ENCODE peak calls at places on chromosomes 13 and 19, in seven cellular contexts. R, Z, T, I, C, Q and W are unnamed samples.

GRCh38 chr13:40668335-40668734 is 1.9 kb upstream of the FOXO1 start:
- DNase-seq in R (peak), Z (peak), T (peak), I (no peak), C (no peak), Q (no peak), W (no peak)

GRCh38 chr19:18543814-18544475 is 572 bp upstream of the FKBP8 start:
- DNase-seq in R (peak), Z (peak), T (peak), I (peak), C (no peak), Q (peak), W (peak)

GRCh38 chr19:9848761-9849160 is 13.6 kb downstream of the PIN1 start:
- DNase-seq in R (no peak), Z (no peak), T (no peak), I (no peak), C (no peak), Q (no peak), W (no peak)

GRCh38 chr13:97851269-97851668 is 102.2 kb upstream of the IPO5 start:
- DNase-seq in R (no peak), Z (peak), T (peak), I (no peak), C (no peak), Q (no peak), W (no peak)

GRCh38 chr19:43634877-43635560 is 4.6 kb downstream of the CADM4 start:
- DNase-seq in R (peak), Z (peak), T (no peak), I (no peak), C (no peak), Q (no peak), W (peak)

GRCh38 chr19:19662866-19663291 is 597 bp downstream of the ATP13A1 start:
- DNase-seq in R (no peak), Z (peak), T (peak), I (peak), C (no peak), Q (no peak), W (no peak)

GRCh38 chr13:100439247-100439955 is 149.2 kb downstream of the GGACT start:
- DNase-seq in R (peak), Z (peak), T (no peak), I (no peak), C (peak), Q (no peak), W (peak)

GRCh38 chr19:48510421-48511268 is 990 bp downstream of the LMTK3 start:
- DNase-seq in R (peak), Z (peak), T (peak), I (peak), C (no peak), Q (peak), W (no peak)

GRCh38 chr13:114110091-114110829 is 22.2 kb downstream of the RASA3 start:
- DNase-seq in R (peak), Z (peak), T (peak), I (no peak), C (no peak), Q (no peak), W (no peak)

GRCh38 chr13:110266431-110266809 is 40.5 kb downstream of the COL4A1 start:
- DNase-seq in R (no peak), Z (no peak), T (no peak), I (no peak), C (no peak), Q (no peak), W (no peak)

GRCh38 chr19:591099-591958 is 1.6 kb downstream of the HCN2 start:
- DNase-seq in R (no peak), Z (no peak), T (no peak), I (no peak), C (no peak), Q (no peak), W (peak)

GRCh38 chr19:16394681-16395375 is 70.2 kb downstream of the KLF2 start:
- DNase-seq in R (no peak), Z (no peak), T (no peak), I (peak), C (no peak), Q (peak), W (no peak)

GRCh38 chr13:34145061-34145460 is 327.1 kb downstream of the RFC3 start:
- DNase-seq in R (no peak), Z (no peak), T (no peak), I (no peak), C (no peak), Q (no peak), W (no peak)

GRCh38 chr13:111122056-111122455 is 6.9 kb downstream of the ARHGEF7 start:
- DNase-seq in R (no peak), Z (no peak), T (no peak), I (peak), C (no peak), Q (peak), W (no peak)

GRCh38 chr13:24128112-24128511 is 32.4 kb upstream of the SPATA13 start:
- DNase-seq in R (no peak), Z (no peak), T (no peak), I (no peak), C (no peak), Q (no peak), W (no peak)

GRCh38 chr13:24127116-24127631 is 33.3 kb upstream of the SPATA13 start:
- DNase-seq in R (no peak), Z (no peak), T (peak), I (peak), C (no peak), Q (no peak), W (no peak)

GRCh38 chr13:24124789-24125476 is 35.6 kb upstream of the SPATA13 start:
- DNase-seq in R (no peak), Z (no peak), T (no peak), I (peak), C (no peak), Q (no peak), W (no peak)

GRCh38 chr13:24119593-24120508 is 40.7 kb upstream of the SPATA13 start:
- DNase-seq in R (no peak), Z (peak), T (peak), I (peak), C (no peak), Q (no peak), W (no peak)

GRCh38 chr13:24123761-24124160 is 36.8 kb upstream of the SPATA13 start:
- DNase-seq in R (no peak), Z (no peak), T (no peak), I (no peak), C (no peak), Q (no peak), W (no peak)
- H3K18ac ChIP-seq in R (no peak), Z (no peak), T (no peak), I (no peak), C (no peak), Q (no peak), W (no peak)

DNA sequence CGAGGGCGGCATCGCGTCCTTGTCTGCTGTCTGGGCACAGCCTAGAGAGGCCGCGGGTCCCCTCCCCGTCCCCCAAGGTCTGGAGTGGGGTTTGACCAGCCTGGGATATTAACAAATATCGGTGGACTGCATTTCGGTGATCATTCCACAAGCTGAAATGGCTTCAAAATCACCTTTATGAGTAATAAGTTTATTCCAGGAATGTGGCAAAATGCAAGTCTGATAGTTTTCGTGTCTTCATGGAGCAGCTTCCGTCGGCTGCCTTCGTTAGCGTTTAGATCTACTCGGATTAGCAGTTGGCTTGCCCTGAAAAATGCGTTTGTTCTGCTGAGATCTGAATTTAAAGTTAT is 1.1 kb upstream of the GJA3 start:
- DNase-seq in R (no peak), Z (no peak), T (no peak), I (no peak), C (no peak), Q (no peak), W (no peak)
- H2BK5ac ChIP-seq in R (no peak), Z (no peak), T (no peak), I (no peak), C (no peak), Q (no peak), W (no peak)

GRCh38 chr19:5006201-5006600 is 37.3 kb downstream of the KDM4B start:
- DNase-seq in R (no peak), Z (peak), T (peak), I (peak), C (no peak), Q (no peak), W (no peak)

GRCh38 chr19:5005096-5005495 is 36.2 kb downstream of the KDM4B start:
- DNase-seq in R (no peak), Z (no peak), T (no peak), I (no peak), C (no peak), Q (no peak), W (no peak)

GRCh38 chr19:5002143-5002542 is 33.2 kb downstream of the KDM4B start:
- DNase-seq in R (no peak), Z (no peak), T (peak), I (peak), C (no peak), Q (peak), W (no peak)

GRCh38 chr19:5003781-5004180 is 34.9 kb downstream of the KDM4B start:
- DNase-seq in R (no peak), Z (no peak), T (no peak), I (no peak), C (no peak), Q (no peak), W (no peak)

DNA sequence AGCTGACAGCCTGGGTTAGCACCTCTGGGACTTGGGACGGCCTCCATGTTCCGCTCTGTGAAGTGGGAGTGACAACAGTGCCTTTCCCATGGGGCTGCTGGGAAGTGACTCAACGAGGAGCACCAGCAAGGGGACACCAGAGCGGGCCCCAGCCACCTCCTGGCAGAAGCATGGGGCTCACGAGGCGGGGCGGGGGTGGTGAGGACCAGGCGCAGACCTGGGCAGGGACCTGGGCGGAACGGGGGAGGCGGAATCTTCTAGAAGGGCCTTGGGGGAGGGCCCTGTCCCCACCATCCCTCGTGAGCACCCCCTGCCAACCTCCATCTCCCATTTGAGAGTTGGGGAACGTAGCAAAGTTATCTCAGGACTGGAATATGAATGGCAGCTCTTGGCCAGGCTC is 37.9 kb downstream of the KDM4B start:
- DNase-seq in R (no peak), Z (no peak), T (no peak), I (no peak), C (no peak), Q (no peak), W (no peak)
- H3K4ac ChIP-seq in R (no peak), Z (no peak), T (no peak), I (no peak), C (no peak), Q (peak), W (no peak)

GRCh38 chr19:39506598-39506943 is 7.8 kb downstream of the DLL3 start:
- DNase-seq in R (no peak), Z (no peak), T (no peak), I (no peak), C (no peak), Q (no peak), W (no peak)

GRCh38 chr19:39508629-39509028 is 6.3 kb upstream of the SELENOV start:
- DNase-seq in R (no peak), Z (no peak), T (no peak), I (no peak), C (no peak), Q (no peak), W (no peak)

GRCh38 chr19:39507715-39508364 is 7.1 kb upstream of the SELENOV start:
- DNase-seq in R (no peak), Z (no peak), T (no peak), I (no peak), C (no peak), Q (no peak), W (no peak)

GRCh38 chr19:39509233-39509632 is 5.7 kb upstream of the SELENOV start:
- DNase-seq in R (no peak), Z (no peak), T (no peak), I (no peak), C (no peak), Q (no peak), W (no peak)

GRCh38 chr19:39506944-39507714 is 7.8 kb upstream of the SELENOV start:
- DNase-seq in R (peak), Z (peak), T (peak), I (peak), C (peak), Q (peak), W (peak)
- H3K18ac ChIP-seq in R (no peak), Z (no peak), T (peak), I (no peak), C (peak), Q (no peak), W (peak)